ENCODE peak calls at places on chromosome 16, in seven cellular contexts. D is A549, X is H9, S is cardiac fibroblast, E is gastrocnemius medialis, R is A673, V is bronchial epithelial cell. B is an unnamed sample.

GRCh38 chr16:64657316-64658011 is 464.4 kb downstream of the CDH11 start:
- DNase-seq in E (no peak), R (no peak), S (no peak), X (no peak), D (no peak), V (peak), B (no peak)

GRCh38 chr16:85126731-85127662 is 14.7 kb upstream of the CIBAR2 start:
- DNase-seq in X (no peak), D (no peak), S (peak), E (peak), V (peak), R (peak), B (no peak)

GRCh38 chr16:2082171-2082982 is 34.6 kb downstream of the TSC2 start:
- DNase-seq in E (no peak), V (peak), X (no peak), R (no peak), S (peak), D (no peak), B (no peak)

GRCh38 chr16:27356794-27357193 is 43.0 kb downstream of the IL4R start:
- DNase-seq in D (no peak), E (no peak), X (no peak), R (no peak), S (no peak), V (no peak), B (no peak)

GRCh38 chr16:85522842-85523601 is 90.1 kb upstream of the GSE1 start:
- DNase-seq in E (no peak), V (no peak), R (peak), D (no peak), X (no peak), S (peak), B (no peak)

GRCh38 chr16:87823146-87823929 is 46.0 kb downstream of the SLC7A5 start:
- DNase-seq in X (no peak), E (no peak), V (peak), R (no peak), D (no peak), S (no peak), B (no peak)

GRCh38 chr16:19700319-19700781 is 17.7 kb downstream of the KNOP1 start:
- DNase-seq in E (no peak), V (peak), S (peak), D (peak), X (no peak), R (no peak), B (no peak)

GRCh38 chr16:28504707-28505404 is 1.8 kb downstream of the IL27 start:
- DNase-seq in R (no peak), V (no peak), D (no peak), S (no peak), E (no peak), X (no peak), B (no peak)

GRCh38 chr16:70520612-70521297 is 2.6 kb downstream of the COG4 start:
- DNase-seq in X (no peak), V (peak), R (peak), E (no peak), D (no peak), S (peak), B (no peak)

GRCh38 chr16:72666267-72666666 is 381.7 kb downstream of the ZFHX3 start:
- DNase-seq in X (no peak), R (peak), V (no peak), D (no peak), S (peak), E (no peak), B (no peak)

GRCh38 chr16:82045471-82046178 is 10.6 kb downstream of the HSD17B2 start:
- DNase-seq in E (no peak), D (no peak), S (no peak), R (no peak), X (no peak), V (no peak), B (no peak)

GRCh38 chr16:10961231-10961630 is 16.9 kb downstream of the CLEC16A start:
- DNase-seq in V (peak), D (no peak), X (no peak), R (no peak), E (peak), S (peak), B (no peak)

GRCh38 chr16:88701541-88702363 is 4.5 kb downstream of the RNF166 start:
- DNase-seq in S (no peak), V (no peak), X (no peak), E (no peak), R (no peak), D (no peak), B (no peak)

GRCh38 chr16:80875616-80876015 is 71.2 kb upstream of the CDYL2 start:
- DNase-seq in S (peak), E (no peak), X (no peak), D (no peak), V (no peak), R (no peak), B (no peak)

GRCh38 chr16:85917959-85918358 is 19.0 kb downstream of the IRF8 start:
- DNase-seq in X (no peak), S (no peak), R (peak), V (no peak), D (no peak), E (no peak), B (no peak)

GRCh38 chr16:84614914-84615813 is 2.7 kb downstream of the COTL1 start:
- DNase-seq in S (no peak), D (no peak), X (no peak), V (no peak), E (no peak), R (peak), B (no peak)

GRCh38 chr16:50386139-50386538 is 17.4 kb upstream of the BRD7 start:
- DNase-seq in V (no peak), S (no peak), D (no peak), X (no peak), E (no peak), R (peak), B (no peak)

GRCh38 chr16:3690991-3691720 is 26.2 kb downstream of the TRAP1 start:
- DNase-seq in S (peak), E (peak), V (no peak), D (no peak), R (no peak), X (no peak), B (no peak)
- TF ChIP-seq CTCF in S (no peak), E (no peak), V (no peak), D (no peak), R (no peak), X (no peak), B (no peak)

DNA sequence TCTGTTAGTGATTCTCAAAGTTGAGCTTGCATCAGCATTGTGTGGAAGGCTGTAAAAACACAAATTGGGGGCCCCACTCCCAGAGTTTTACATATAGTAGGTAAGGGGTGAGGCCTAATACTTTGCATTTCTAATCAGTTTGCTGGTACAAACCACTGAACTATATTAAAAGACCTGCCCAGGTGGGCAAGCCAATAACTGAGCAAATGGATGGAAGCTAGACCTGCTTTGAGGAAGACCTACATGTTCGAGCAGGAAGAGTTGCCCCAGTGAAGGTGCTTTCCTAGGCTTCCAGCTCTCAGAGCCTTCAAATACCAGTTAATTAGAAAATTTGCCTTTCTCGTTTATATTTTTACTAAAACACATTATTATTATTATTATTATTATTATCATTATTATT is 56.8 kb downstream of the OTOA start:
- DNase-seq in E (no peak), R (no peak), S (no peak), D (no peak), V (no peak), X (no peak), B (no peak)
- TF ChIP-seq CTCF in E (no peak), R (no peak), S (no peak), D (no peak), V (no peak), X (no peak), B (no peak)

GRCh38 chr16:3993052-3993785 is 112.7 kb upstream of the CREBBP start:
- DNase-seq in D (no peak), E (no peak), S (no peak), X (no peak), R (no peak), V (no peak), B (no peak)

GRCh38 chr16:3999890-4000325 is 116.3 kb downstream of the ADCY9 start:
- DNase-seq in V (no peak), D (no peak), X (no peak), E (no peak), R (no peak), S (no peak), B (no peak)

GRCh38 chr16:3998793-3999478 is 117.3 kb downstream of the ADCY9 start:
- DNase-seq in X (no peak), D (no peak), S (peak), E (no peak), R (peak), V (no peak), B (no peak)

GRCh38 chr16:3999479-3999868 is 116.8 kb downstream of the ADCY9 start:
- DNase-seq in E (no peak), V (no peak), D (no peak), S (peak), X (no peak), R (peak), B (no peak)

DNA sequence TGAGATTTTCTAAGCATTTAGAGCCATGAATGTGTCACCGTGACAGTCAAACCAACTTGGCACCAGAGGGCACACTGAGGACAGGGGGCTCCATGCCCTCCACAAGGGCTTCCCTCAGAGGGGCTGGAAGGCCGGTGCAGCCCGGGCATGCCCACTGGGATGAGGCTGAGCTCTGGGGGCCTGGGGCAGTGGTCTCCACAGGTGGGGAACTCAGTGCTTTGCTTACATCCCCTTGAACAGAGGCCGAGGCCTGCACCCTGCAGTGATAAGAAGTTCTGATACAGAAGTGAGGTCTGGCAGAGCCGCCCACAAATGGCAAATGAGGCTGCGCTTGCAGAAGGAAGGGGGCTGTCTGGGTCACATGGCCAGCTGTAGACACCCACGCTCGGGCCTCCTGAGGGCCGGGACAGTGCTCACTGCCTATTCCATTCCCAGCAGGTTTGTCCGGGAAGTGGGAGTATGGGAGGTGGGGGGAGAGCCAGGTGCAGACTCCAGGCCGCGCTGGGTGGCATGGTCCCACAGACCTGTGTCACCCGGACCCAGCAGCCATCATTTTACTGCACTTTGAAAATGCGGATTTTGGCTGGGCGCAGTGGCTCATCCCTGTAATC is 116.8 kb upstream of the CREBBP start:
- DNase-seq in V (no peak), E (no peak), X (no peak), D (no peak), R (no peak), S (no peak), B (no peak)
- TF ChIP-seq CTCF in V (no peak), E (no peak), X (no peak), D (no peak), R (no peak), S (no peak), B (no peak)

GRCh38 chr16:14101415-14101814 is 30.3 kb downstream of the MRTFB start:
- DNase-seq in X (no peak), V (no peak), R (no peak), E (no peak), S (no peak), D (no peak), B (no peak)

GRCh38 chr16:14098081-14098480 is 27.0 kb downstream of the MRTFB start:
- DNase-seq in R (no peak), S (no peak), D (no peak), E (no peak), V (peak), X (no peak), B (no peak)

GRCh38 chr16:14104066-14104465 is 32.9 kb downstream of the MRTFB start:
- DNase-seq in R (no peak), X (no peak), D (no peak), V (no peak), S (no peak), E (no peak), B (no peak)

GRCh38 chr16:14102925-14103720 is 32.0 kb downstream of the MRTFB start:
- DNase-seq in E (no peak), D (no peak), V (no peak), S (no peak), X (no peak), R (no peak), B (no peak)

GRCh38 chr16:14100825-14101224 is 29.7 kb downstream of the MRTFB start:
- DNase-seq in E (no peak), V (no peak), R (no peak), S (no peak), D (no peak), X (no peak), B (no peak)
- TF ChIP-seq CTCF in E (no peak), V (no peak), R (no peak), S (no peak), D (no peak), X (no peak), B (no peak)

DNA sequence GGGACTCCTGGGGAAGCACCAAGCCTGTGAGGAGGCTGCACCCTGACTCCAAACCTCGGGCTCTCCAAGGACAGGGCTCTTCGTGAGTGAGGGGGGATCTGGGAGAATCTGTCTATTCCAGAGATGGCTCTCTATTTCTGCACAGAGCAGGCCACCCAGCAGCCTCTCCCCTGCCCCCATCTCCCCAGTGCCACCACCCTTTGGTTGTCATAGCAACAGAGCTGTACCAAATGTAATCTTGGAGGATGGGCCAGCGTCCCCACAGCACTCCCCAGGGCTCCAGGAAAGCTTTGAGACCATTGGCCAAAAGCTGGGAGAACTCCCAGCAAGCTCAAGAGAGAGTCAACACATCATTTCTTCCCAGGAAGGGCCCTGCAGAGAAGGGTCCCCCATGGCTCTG is 49.3 kb downstream of the ABCC12 start:
- DNase-seq in E (no peak), S (no peak), X (no peak), V (no peak), R (no peak), D (no peak), B (no peak)
- TF ChIP-seq CTCF in E (no peak), S (no peak), X (no peak), V (no peak), R (no peak), D (no peak), B (no peak)